ENCODE peak calls at places on chromosome 2, in six cellular contexts. B is HTR-8/SVneo; E is coronary artery; C is T47D; V is CD8-positive, alpha-beta memory T cell; S is M059J. U is an unnamed sample.

GRCh38 chr2:146987996-146988395 is 856.8 kb upstream of the ACVR2A start:
- DNase-seq in B (no peak), E (no peak), C (no peak), V (no peak), S (peak; percentile 9), U (no peak)

GRCh38 chr2:195622966-195623365 is 34.1 kb upstream of the SLC39A10 start:
- DNase-seq in B (no peak), E (no peak), C (no peak), V (no peak), S (peak; percentile 53), U (no peak)

GRCh38 chr2:6909431-6910385 is 7.5 kb upstream of the RNF144A start:
- DNase-seq in B (no peak), E (no peak), C (no peak), V (no peak), S (peak; percentile 51), U (no peak)

GRCh38 chr2:201950606-201951005 is 83.0 kb upstream of the FZD7 start:
- DNase-seq in B (no peak), E (no peak), C (no peak), V (no peak), S (no peak), U (no peak)

GRCh38 chr2:69390474-69390873 is 3.4 kb upstream of the GFPT1 start:
- DNase-seq in B (no peak), E (no peak), C (no peak), V (no peak), S (no peak), U (no peak)

GRCh38 chr2:207258191-207258991 is 92.6 kb upstream of the KLF7 start:
- DNase-seq in B (peak; percentile 70), E (peak; percentile 90), C (peak; percentile 85), V (no peak), S (peak; percentile 100), U (no peak)

GRCh38 chr2:218223046-218223445 is 6.1 kb downstream of the ARPC2 start:
- DNase-seq in B (no peak), E (no peak), C (no peak), V (no peak), S (no peak), U (no peak)

GRCh38 chr2:3313845-3314375 is 63.7 kb downstream of the EIPR1 start:
- DNase-seq in B (no peak), E (no peak), C (no peak), V (no peak), S (no peak), U (no peak)

GRCh38 chr2:219294356-219295351 is 14.5 kb downstream of the PTPRN start:
- DNase-seq in B (peak; percentile 90), E (peak; percentile 87), C (peak; percentile 86), V (peak; percentile 85), S (peak; percentile 70), U (peak; percentile 90)

GRCh38 chr2:239790721-239791120 is 234.4 kb downstream of the NDUFA10 start:
- DNase-seq in B (no peak), E (peak; percentile 33), C (no peak), V (no peak), S (no peak), U (no peak)

GRCh38 chr2:142234701-142235100 is 103.9 kb upstream of the LRP1B start:
- DNase-seq in B (no peak), E (no peak), C (no peak), V (no peak), S (no peak), U (no peak)

GRCh38 chr2:71379086-71379485 is 47.5 kb downstream of the ZNF638 start:
- DNase-seq in B (peak; percentile 9), E (no peak), C (no peak), V (no peak), S (peak; percentile 78), U (no peak)

GRCh38 chr2:154912215-154912614 is 213.7 kb downstream of the KCNJ3 start:
- DNase-seq in B (no peak), E (no peak), C (no peak), V (no peak), S (no peak), U (no peak)

GRCh38 chr2:216633616-216634316 is 546 bp downstream of the IGFBP2 start:
- DNase-seq in B (no peak), E (no peak), C (no peak), V (no peak), S (peak; percentile 23), U (no peak)

GRCh38 chr2:30031184-30031583 is 109.8 kb upstream of the ALK start:
- DNase-seq in B (no peak), E (no peak), C (no peak), V (no peak), S (no peak), U (peak; percentile 44)

GRCh38 chr2:150165988-150166965 is 321.2 kb downstream of the RND3 start:
- DNase-seq in B (no peak), E (no peak), C (peak; percentile 94), V (no peak), S (peak; percentile 94), U (no peak)

GRCh38 chr2:217366246-217366645 is 506.4 kb upstream of the TNP1 start:
- DNase-seq in B (no peak), E (no peak), C (peak; percentile 91), V (no peak), S (no peak), U (no peak)

GRCh38 chr2:171089489-171089888 is 71.2 kb downstream of the TLK1 start:
- DNase-seq in B (no peak), E (no peak), C (no peak), V (no peak), S (no peak), U (no peak)

GRCh38 chr2:61855178-61855523 is 1.3 kb upstream of the FAM161A start:
- DNase-seq in B (no peak), E (no peak), C (peak; percentile 28), V (no peak), S (peak; percentile 60), U (peak; percentile 25)

GRCh38 chr2:127664065-127664894 is 11.1 kb downstream of the LIMS2 start:
- DNase-seq in B (no peak), E (peak; percentile 74), C (no peak), V (no peak), S (no peak), U (no peak)

GRCh38 chr2:204205082-204205481 is 268.5 kb downstream of the ICOS start:
- DNase-seq in B (no peak), E (no peak), C (no peak), V (no peak), S (no peak), U (no peak)

GRCh38 chr2:161379740-161380139 is 36.4 kb upstream of the TBR1 start:
- DNase-seq in B (no peak), E (no peak), C (no peak), V (no peak), S (no peak), U (no peak)

GRCh38 chr2:69645926-69646325 is 2.4 kb upstream of the AAK1 start:
- DNase-seq in B (no peak), E (no peak), C (no peak), V (no peak), S (no peak), U (no peak)

GRCh38 chr2:37897511-37897910 is 27.6 kb upstream of the RMDN2 start:
- DNase-seq in B (no peak), E (no peak), C (no peak), V (no peak), S (peak; percentile 26), U (no peak)

GRCh38 chr2:222969491-222969890 is 82.5 kb upstream of the KCNE4 start:
- DNase-seq in B (no peak), E (no peak), C (peak; percentile 33), V (no peak), S (peak; percentile 43), U (no peak)

GRCh38 chr2:156522824-156523440 is 86.8 kb downstream of the GPD2 start:
- DNase-seq in B (no peak), E (no peak), C (no peak), V (no peak), S (no peak), U (no peak)

GRCh38 chr2:32671885-32672519 is 44.2 kb downstream of the TTC27 start:
- DNase-seq in B (no peak), E (no peak), C (no peak), V (no peak), S (no peak), U (no peak)

GRCh38 chr2:246489-247145 is 17.2 kb downstream of the SH3YL1 start:
- DNase-seq in B (peak; percentile 25), E (no peak), C (peak; percentile 70), V (no peak), S (peak; percentile 53), U (peak; percentile 38)

GRCh38 chr2:156672569-156673270 is 236.5 kb downstream of the GPD2 start:
- DNase-seq in B (no peak), E (no peak), C (no peak), V (no peak), S (peak; percentile 3), U (no peak)

GRCh38 chr2:69798909-69799526 is 30.4 kb upstream of the GMCL1 start:
- DNase-seq in B (no peak), E (no peak), C (no peak), V (no peak), S (peak; percentile 64), U (no peak)